ENCODE peak calls at places on chromosome 12, in four cellular contexts. U, E, I and S are unnamed samples.

GRCh38 chr12:98635657-98636323 is 8.8 kb downstream of the IKBIP start:
- DNase-seq in E (peak; percentile 20), I (no peak), U (peak; percentile 39), S (no peak)

GRCh38 chr12:55720071-55720564 is at the start of gene RDH5:
- DNase-seq in E (peak; percentile 83), U (no peak), I (no peak), S (no peak)

GRCh38 chr12:110689002-110689600 is at the start of gene HVCN1:
- DNase-seq in I (peak; percentile 28), U (no peak), E (no peak), S (no peak)

GRCh38 chr12:122851820-122852219 is 16.6 kb downstream of the HIP1R start:
- DNase-seq in E (no peak), I (no peak), U (no peak), S (no peak)

GRCh38 chr12:123231931-123232330 is 1.0 kb downstream of the MPHOSPH9 start:
- DNase-seq in U (no peak), I (no peak), E (peak; percentile 30), S (no peak)

GRCh38 chr12:31727197-31727596 is 1.6 kb downstream of the AMN1 start:
- DNase-seq in I (peak; percentile 32), E (no peak), U (no peak), S (no peak)

GRCh38 chr12:25056486-25057130 is 107.7 kb upstream of the BCAT1 start:
- DNase-seq in E (no peak), I (no peak), U (no peak), S (no peak)

GRCh38 chr12:3832738-3833137 is 40.5 kb downstream of the PARP11 start:
- DNase-seq in U (no peak), E (peak; percentile 61), I (no peak), S (no peak)

GRCh38 chr12:55043542-55043941 is 23.8 kb downstream of the NEUROD4 start:
- DNase-seq in U (no peak), I (no peak), E (no peak), S (no peak)

GRCh38 chr12:2084553-2085296 is 31.9 kb downstream of the CACNA1C start:
- DNase-seq in E (no peak), I (no peak), U (no peak), S (no peak)

GRCh38 chr12:3483089-3483488 is 7.9 kb upstream of the PRMT8 start:
- DNase-seq in I (no peak), E (no peak), U (no peak), S (no peak)

GRCh38 chr12:90712671-90713070 is 242.3 kb downstream of the CCER1 start:
- DNase-seq in E (no peak), U (no peak), I (no peak), S (no peak)

GRCh38 chr12:49973361-49973830 is 649 bp downstream of the AQP6 start:
- DNase-seq in I (no peak), E (no peak), U (no peak), S (no peak)

GRCh38 chr12:71804505-71804904 is 35.1 kb upstream of the TBC1D15 start:
- DNase-seq in U (no peak), I (peak; percentile 10), E (no peak), S (no peak)

GRCh38 chr12:94762259-94762942 is 112.0 kb upstream of the TMCC3 start:
- DNase-seq in I (no peak), E (no peak), U (no peak), S (peak; percentile 12)

GRCh38 chr12:69266045-69266635 is 26.8 kb downstream of the CPSF6 start:
- DNase-seq in E (no peak), I (no peak), U (no peak), S (peak; percentile 2)

GRCh38 chr12:98403385-98403784 is 112.0 kb upstream of the TMPO start:
- DNase-seq in E (no peak), U (no peak), I (no peak), S (no peak)

GRCh38 chr12:19338405-19338804 is 100.9 kb upstream of the AEBP2 start:
- DNase-seq in U (no peak), E (peak; percentile 1), I (no peak), S (no peak)

GRCh38 chr12:77019920-77020319 is 45.4 kb downstream of the E2F7 start:
- DNase-seq in E (no peak), I (no peak), U (no peak), S (no peak)

GRCh38 chr12:67593041-67593870 is 55.3 kb upstream of the DYRK2 start:
- DNase-seq in E (no peak), U (peak; percentile 87), I (no peak), S (no peak)

GRCh38 chr12:26158078-26158764 is 33.4 kb upstream of the BHLHE41 start:
- DNase-seq in U (no peak), I (no peak), E (no peak), S (no peak)

GRCh38 chr12:122421263-122421814 is 1.1 kb downstream of the CLIP1 start:
- DNase-seq in U (no peak), I (peak; percentile 53), E (peak; percentile 82), S (no peak)

GRCh38 chr12:122788387-122788786 is 14.0 kb downstream of the CCDC62 start:
- DNase-seq in U (no peak), E (no peak), I (no peak), S (no peak)

GRCh38 chr12:56941299-56942017 is 7.2 kb upstream of the SDR9C7 start:
- DNase-seq in I (peak; percentile 49), U (peak; percentile 19), E (peak; percentile 94), S (no peak)

GRCh38 chr12:30874455-30875313 is 51.9 kb upstream of the TSPAN11 start:
- DNase-seq in E (no peak), U (no peak), I (no peak), S (no peak)

GRCh38 chr12:57369202-57369601 is 61.6 kb downstream of the R3HDM2 start:
- DNase-seq in U (no peak), E (no peak), I (no peak), S (no peak)

GRCh38 chr12:2168808-2169207 is 116.0 kb downstream of the CACNA1C start:
- DNase-seq in I (no peak), U (peak; percentile 32), E (peak; percentile 81), S (no peak)

GRCh38 chr12:96585977-96586376 is 96.6 kb downstream of the CFAP54 start:
- DNase-seq in U (no peak), I (no peak), E (no peak), S (no peak)
- TF ChIP-seq TCF7L2 in U (no peak), I (no peak), E (no peak), S (no peak)

GRCh38 chr12:109281452-109281851 is 27.6 kb downstream of the FOXN4 start:
- DNase-seq in I (no peak), U (no peak), E (no peak), S (no peak)

GRCh38 chr12:109278912-109279311 is 30.2 kb downstream of the FOXN4 start:
- DNase-seq in I (no peak), E (no peak), U (no peak), S (no peak)

GRCh38 chr12:109277255-109277898 is 31.7 kb downstream of the FOXN4 start:
- DNase-seq in I (no peak), E (no peak), U (no peak), S (no peak)

GRCh38 chr12:109277899-109278762 is 31.0 kb downstream of the FOXN4 start:
- DNase-seq in E (peak; percentile 97), I (no peak), U (no peak), S (no peak)

DNA sequence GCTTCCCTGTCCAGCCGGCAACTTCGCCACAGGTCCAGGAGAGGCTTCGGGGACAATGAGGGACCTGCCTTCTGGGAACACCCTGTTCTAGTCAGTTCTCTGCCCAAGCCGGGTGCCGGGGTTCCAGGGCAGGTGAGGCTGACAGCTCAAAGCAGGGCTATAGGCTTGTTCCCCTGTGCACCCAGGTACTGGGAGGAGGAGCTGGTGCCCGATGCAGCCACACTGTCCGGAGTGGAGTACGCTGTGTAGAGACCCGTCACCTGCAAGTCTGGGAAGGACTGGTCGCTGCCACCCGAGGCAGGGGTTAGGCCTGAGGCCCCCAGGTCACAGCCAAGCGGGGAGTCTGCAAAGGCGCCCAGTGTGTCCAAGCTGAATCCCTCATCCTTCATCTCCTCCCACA is 29.6 kb downstream of the FOXN4 start:
- DNase-seq in I (no peak), E (no peak), U (no peak), S (no peak)
- TF ChIP-seq REST in I (no peak), E (no peak), U (no peak), S (no peak)

DNA sequence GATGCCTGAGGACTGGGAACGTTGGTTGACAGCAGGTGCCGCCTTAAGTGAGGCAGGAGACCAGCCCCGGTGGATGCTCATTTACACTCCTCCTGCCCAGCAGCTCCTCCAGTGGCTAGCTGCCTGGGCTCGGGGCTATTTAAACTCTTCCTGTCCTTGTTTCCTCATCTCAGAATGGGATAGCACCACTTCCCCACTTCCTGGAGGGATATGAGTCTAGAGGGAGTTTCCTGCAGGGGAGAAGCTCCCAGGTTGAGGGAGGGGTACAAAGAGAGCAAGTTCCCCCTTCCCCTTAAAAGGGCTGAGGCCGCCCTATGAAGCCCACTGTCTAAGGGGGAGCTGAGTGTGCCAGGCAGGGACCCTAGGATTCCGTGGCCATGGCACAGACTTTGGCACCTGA is 311.2 kb downstream of the AACS start:
- DNase-seq in E (no peak), I (no peak), U (no peak), S (no peak)
- TF ChIP-seq TCF7L2 in E (no peak), I (no peak), U (no peak), S (no peak)

DNA sequence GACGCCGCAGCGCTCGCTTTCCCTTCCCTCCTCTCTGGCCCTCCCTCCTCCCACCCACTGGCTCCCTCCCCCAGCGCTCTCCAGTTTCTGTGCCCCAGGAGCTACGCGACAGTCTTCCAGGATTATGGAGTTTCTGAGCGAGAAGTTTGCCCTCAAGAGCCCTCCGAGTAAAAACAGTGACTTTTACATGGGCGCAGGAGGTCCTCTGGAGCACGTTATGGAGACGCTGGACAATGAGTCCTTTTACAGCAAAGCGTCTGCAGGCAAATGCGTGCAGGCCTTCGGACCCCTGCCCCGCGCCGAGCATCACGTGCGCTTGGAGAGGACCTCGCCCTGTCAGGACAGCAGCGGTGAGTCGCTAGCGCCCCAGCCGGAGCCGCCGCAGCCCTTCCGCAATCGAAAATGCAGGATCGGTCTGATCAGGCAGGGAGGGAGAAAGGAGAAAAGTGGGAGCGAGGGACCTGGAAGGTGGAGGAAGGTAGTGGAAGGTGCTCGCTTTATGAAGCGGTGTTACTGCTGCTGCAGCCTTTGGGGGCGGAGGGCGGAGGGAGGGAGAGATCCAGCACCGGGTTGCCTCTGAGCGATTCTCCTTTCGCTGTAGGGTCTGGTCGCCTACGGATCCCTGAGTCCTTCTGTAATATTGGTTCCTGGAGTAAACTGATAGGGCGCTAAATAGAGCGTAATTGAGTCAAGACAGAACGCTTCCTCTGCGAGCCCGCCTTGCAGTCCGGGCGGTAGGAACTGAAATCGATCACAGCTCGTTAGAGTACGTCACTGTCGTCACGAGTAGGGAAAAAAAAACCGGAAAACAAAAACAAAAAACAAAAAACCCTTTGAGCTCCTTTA is at the start of gene ALX1:
- DNase-seq in E (no peak), U (no peak), I (no peak), S (no peak)
- TF ChIP-seq REST in E (no peak), U (no peak), I (no peak), S (no peak)